ENCODE peak calls at places on chromosomes 16 and 17, in four cellular contexts. K is naive thymus-derived CD4-positive, alpha-beta T cell; L is CD8-positive, alpha-beta T cell; V is AG10803. Y is an unnamed sample.

GRCh38 chr17:69581061-69581955 is 166.8 kb downstream of the MAP2K6 start:
- DNase-seq in L (no peak), K (peak), V (no peak), Y (no peak)

GRCh38 chr16:81446318-81447275 is 2.0 kb downstream of the CMIP start:
- DNase-seq in L (no peak), K (peak), V (peak), Y (no peak)

GRCh38 chr16:80592273-80592672 is 51.5 kb downstream of the DYNLRB2 start:
- DNase-seq in K (no peak), V (no peak), L (no peak), Y (no peak)

GRCh38 chr17:73269791-73270190 is 8.1 kb upstream of the CPSF4L start:
- DNase-seq in V (no peak), L (no peak), K (no peak), Y (no peak)

GRCh38 chr17:2736956-2737355 is 12.5 kb downstream of the CCDC92B start:
- DNase-seq in V (no peak), L (no peak), K (no peak), Y (no peak)

GRCh38 chr17:44002141-44002848 is 2.1 kb upstream of the NAGS start:
- DNase-seq in K (no peak), V (peak), L (no peak), Y (peak)

GRCh38 chr17:9409026-9409425 is 166.6 kb downstream of the STX8 start:
- DNase-seq in L (no peak), V (no peak), K (no peak), Y (no peak)

GRCh38 chr16:67000384-67001158 is 12.2 kb downstream of the CES4A start:
- DNase-seq in L (peak), K (peak), V (no peak), Y (no peak)

GRCh38 chr17:39997543-39997942 is 16.9 kb downstream of the PSMD3 start:
- DNase-seq in K (no peak), L (no peak), V (no peak), Y (no peak)

GRCh38 chr16:80997139-80997798 is 9.4 kb downstream of the CMC2 start:
- DNase-seq in K (no peak), V (peak), L (no peak), Y (peak)

GRCh38 chr16:2762711-2763110 is 10.3 kb downstream of the SRRM2 start:
- DNase-seq in K (no peak), L (no peak), V (no peak), Y (no peak)

GRCh38 chr17:74371653-74372147 is 4.4 kb downstream of the GPR142 start:
- DNase-seq in L (no peak), K (no peak), V (no peak), Y (no peak)

GRCh38 chr16:35562471-35562870 is 2103.1 kb downstream of the TP53TG3F start:
- DNase-seq in L (no peak), V (no peak), K (no peak), Y (no peak)

GRCh38 chr16:86378831-86379504 is 131.4 kb upstream of the FOXF1 start:
- DNase-seq in K (no peak), L (no peak), V (no peak), Y (no peak)

GRCh38 chr17:82215095-82215971 is 2.7 kb upstream of the CCDC57 start:
- DNase-seq in L (no peak), K (no peak), V (peak), Y (no peak)

GRCh38 chr17:1515640-1516402 is 591 bp downstream of the INPP5K start:
- DNase-seq in K (peak), L (peak), V (peak), Y (peak)

GRCh38 chr17:42563543-42563942 is 1.6 kb downstream of the COASY start:
- DNase-seq in L (no peak), V (no peak), K (no peak), Y (no peak)

GRCh38 chr17:63753215-63753614 is 11.6 kb upstream of the STRADA start:
- DNase-seq in L (no peak), K (no peak), V (no peak), Y (no peak)

GRCh38 chr16:85715169-85716015 is 26.6 kb upstream of the GINS2 start:
- DNase-seq in L (no peak), V (no peak), K (no peak), Y (no peak)

GRCh38 chr17:75135452-75135851 is 3.9 kb upstream of the NT5C start:
- DNase-seq in V (no peak), K (no peak), L (no peak), Y (no peak)

GRCh38 chr17:44219636-44220210 is at the start of gene UBTF:
- DNase-seq in V (peak), K (no peak), L (peak), Y (no peak)

GRCh38 chr17:45364531-45365390 is 47.9 kb upstream of the MAP3K14 start:
- DNase-seq in V (peak), K (no peak), L (no peak), Y (no peak)

GRCh38 chr16:23060458-23061320 is 88.6 kb downstream of the USP31 start:
- DNase-seq in K (peak), V (peak), L (peak), Y (peak)

GRCh38 chr17:83191388-83192160 is 112.2 kb downstream of the METRNL start:
- DNase-seq in V (no peak), L (no peak), K (no peak), Y (no peak)

GRCh38 chr16:67207857-67208524 is 9.1 kb downstream of the ELMO3 start:
- DNase-seq in L (no peak), K (no peak), V (peak), Y (no peak)

GRCh38 chr17:7834554-7834890 is 505 bp downstream of the KDM6B start:
- DNase-seq in K (no peak), V (no peak), L (peak), Y (no peak)

GRCh38 chr16:50121721-50122445 is 31.2 kb upstream of the TENT4B start:
- DNase-seq in L (peak), V (no peak), K (peak), Y (no peak)

GRCh38 chr17:75191584-75191983 is 8.8 kb upstream of the SUMO2 start:
- DNase-seq in L (no peak), K (no peak), V (peak), Y (peak)

GRCh38 chr16:1918890-1919679 is 870 bp upstream of the HS3ST6 start:
- DNase-seq in L (no peak), K (no peak), V (no peak), Y (no peak)

GRCh38 chr17:9837551-9838471 is 12.1 kb downstream of the GLP2R start:
- DNase-seq in K (no peak), V (peak), L (no peak), Y (peak)

GRCh38 chr17:39563476-39563875 is 44.2 kb downstream of the NEUROD2 start:
- DNase-seq in K (no peak), L (no peak), V (no peak), Y (no peak)

GRCh38 chr17:44736551-44737240 is 22.1 kb upstream of the ADAM11 start:
- DNase-seq in K (no peak), V (no peak), L (no peak), Y (no peak)

GRCh38 chr16:46747777-46748651 is at the start of gene MYLK3:
- DNase-seq in V (peak), L (no peak), K (no peak), Y (no peak)

GRCh38 chr16:21161211-21161610 is 2.7 kb downstream of the LDAF1 start:
- DNase-seq in V (peak), L (no peak), K (no peak), Y (no peak)

GRCh38 chr16:67346328-67346727 is 19.7 kb downstream of the LRRC36 start:
- DNase-seq in V (no peak), K (no peak), L (no peak), Y (no peak)

GRCh38 chr17:18960803-18961511 is 9.0 kb downstream of the SLC5A10 start:
- DNase-seq in K (peak), V (peak), L (peak), Y (no peak)

GRCh38 chr16:2467301-2468141 is 3.6 kb upstream of the NTN3 start:
- DNase-seq in V (peak), K (no peak), L (no peak), Y (no peak)

GRCh38 chr16:85055503-85056210 is 28.1 kb downstream of the KIAA0513 start:
- DNase-seq in K (peak), L (peak), V (peak), Y (no peak)

DNA sequence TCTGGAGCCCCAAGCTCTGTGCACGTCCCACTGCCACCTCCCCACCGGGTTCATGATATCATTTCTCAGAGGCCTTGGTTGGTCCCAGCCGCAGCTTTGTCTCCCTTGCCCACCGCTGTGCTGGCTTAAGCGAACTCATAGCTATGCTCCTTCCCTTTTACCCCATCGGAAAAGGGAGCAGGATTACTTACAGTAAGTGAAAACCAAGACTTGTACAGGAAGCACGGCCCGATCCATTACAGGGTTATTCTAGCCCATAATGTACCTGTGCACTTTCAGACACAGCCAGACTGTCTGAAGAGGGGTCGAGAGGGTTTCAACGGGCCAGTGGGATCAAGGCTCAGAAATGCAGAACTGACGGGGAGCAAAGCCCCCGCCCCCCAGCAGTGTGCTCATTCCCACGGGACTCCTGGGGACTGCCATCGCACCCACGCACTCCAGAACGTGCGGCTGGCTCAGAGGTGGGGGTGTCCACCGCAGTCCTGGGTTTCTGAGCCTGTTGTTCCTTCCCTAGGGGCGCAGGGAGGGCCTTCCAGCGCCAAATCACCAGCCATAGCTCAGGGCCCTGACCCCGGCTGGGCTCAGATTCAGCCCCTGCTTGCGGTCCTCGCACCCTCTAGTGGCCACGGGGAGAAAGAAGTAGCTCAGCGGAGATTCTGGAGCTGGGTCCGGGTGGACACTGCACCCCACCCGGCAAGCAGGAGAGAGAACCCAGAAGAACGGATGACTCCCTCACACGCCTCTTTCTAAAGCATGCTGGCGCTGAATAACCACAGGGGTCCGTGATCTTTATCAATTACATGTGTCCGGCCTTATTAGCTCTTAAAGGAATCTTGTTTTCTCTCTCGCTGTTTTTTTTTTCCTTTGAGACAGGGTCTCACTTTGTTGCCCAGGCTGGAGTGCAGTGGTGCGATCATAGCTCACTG is 44.9 kb upstream of the USP7 start:
- DNase-seq in L (peak), V (peak), K (peak), Y (no peak)
- H3K4me3 ChIP-seq in L (no peak), V (peak), K (no peak), Y (peak)

DNA sequence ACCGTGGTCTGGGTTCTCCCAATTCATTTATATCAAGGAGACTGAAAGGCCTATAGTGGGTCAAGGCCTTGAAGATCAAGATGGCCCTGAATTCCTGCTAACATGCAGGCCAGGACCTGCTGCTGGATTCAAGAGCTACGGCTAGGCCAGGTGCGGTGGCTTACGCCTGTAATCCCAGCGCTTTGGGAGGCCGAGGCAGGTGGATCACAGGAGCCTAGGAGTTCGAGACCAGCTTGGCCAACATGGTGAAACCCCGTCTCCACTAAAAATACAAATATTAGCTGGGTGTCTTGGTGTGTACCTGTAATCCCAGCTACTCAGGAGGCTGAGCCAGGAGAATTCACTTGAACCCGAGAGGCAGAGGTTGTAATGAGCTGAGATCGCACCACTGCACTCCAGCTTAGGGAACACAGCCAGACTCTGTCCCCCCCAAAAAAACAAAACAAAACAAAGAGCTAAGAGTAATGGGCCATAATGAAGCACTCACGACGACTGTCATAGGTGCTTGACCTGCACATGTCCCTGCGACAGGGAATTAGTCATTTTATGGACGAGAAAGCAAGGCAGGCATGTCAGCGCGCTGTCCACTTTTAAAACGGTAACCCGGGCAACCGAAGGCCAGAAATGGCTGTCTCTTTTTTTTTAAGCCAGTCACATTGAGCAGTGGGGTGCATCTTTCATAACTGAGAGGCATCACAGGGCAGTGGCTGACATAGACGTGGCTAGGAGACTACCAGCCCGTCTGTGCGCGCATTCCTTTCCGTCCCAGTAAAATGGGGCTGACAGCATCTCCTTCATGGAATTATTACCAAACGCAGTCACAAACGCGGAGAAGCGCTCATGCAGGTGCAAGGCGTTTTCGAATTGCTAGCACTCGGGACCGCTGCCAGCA is 1.0 kb upstream of the FBRS start:
- DNase-seq in V (no peak), K (no peak), L (no peak), Y (no peak)
- H3K4me3 ChIP-seq in V (peak), K (peak), L (peak), Y (peak)

GRCh38 chr17:58333396-58334207 is 5.0 kb upstream of the TSPOAP1 start:
- DNase-seq in L (no peak), V (no peak), K (no peak), Y (no peak)
- H3K4me3 ChIP-seq in L (peak), V (no peak), K (peak), Y (no peak)

DNA sequence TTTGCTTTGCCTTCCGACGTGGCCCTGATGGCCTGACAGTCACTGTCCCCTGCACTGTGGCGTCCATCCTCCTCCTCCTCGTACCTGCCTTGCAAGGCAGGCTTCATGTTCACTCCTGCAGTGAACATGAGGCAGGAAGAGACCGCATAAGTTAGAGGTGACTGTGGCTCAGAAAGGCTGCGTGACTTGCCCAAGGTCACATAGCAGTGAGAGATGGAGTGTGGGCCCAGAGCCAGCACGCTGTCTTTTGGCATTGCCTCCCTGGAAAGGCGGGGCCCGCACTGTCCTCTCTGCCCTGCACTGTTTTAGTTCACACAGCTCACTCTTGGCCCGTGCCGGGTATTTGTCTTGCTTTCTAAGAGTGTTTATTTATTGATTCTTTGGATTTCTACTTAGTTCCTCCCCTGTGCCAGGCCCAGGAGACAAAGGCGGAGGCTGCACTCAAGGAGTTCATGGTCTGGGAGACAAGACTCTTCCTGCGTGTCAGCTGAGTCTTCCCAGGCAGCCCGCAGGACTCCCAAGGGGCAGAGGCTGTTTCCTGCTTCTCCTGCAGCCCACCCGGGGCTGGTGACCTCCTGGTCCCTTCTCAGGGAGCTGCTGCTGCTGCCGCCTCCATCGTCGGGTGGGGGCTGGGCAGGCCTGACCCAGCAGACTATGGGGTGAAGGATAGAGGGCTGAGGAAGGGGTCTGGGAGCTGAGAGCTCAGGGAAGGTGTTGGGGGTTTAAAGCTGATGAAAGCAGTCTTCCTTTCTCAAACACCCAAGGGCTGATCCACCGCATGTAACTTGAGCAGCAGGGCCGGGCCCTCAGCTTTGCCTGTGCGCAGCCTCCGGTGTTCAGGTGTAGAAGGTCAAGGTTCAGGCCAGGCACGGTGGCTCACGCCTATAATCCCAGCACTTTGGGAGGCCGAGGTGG is 12.7 kb downstream of the CYGB start:
- DNase-seq in L (no peak), K (no peak), V (peak), Y (no peak)
- H3K4me3 ChIP-seq in L (no peak), K (no peak), V (no peak), Y (no peak)

Y was measured in epithelial cell of proximal tubule.